ENCODE peak calls at places on chromosomes 7 and 10, in nine cellular contexts. One of them, this sample, is unnamed.

GRCh38 chr7:123170333-123171016 is 29.3 kb downstream of the SLC13A1 start:
- DNase-seq in colonic mucosa: no peak
- DNase-seq in astrocyte of the cerebellum: no peak
- DNase-seq in tibial nerve: no peak
- DNase-seq in left ventricle myocardium inferior: no peak
- DNase-seq in esophagus squamous epithelium: no peak
- DNase-seq in cardiac fibroblast: no peak
- DNase-seq in spleen: no peak
- DNase-seq in adrenal gland: no peak
- DNase-seq in this sample: no peak

GRCh38 chr7:90485734-90486316 is 16.4 kb downstream of the PTTG1IP2 start:
- DNase-seq in colonic mucosa: no peak
- DNase-seq in astrocyte of the cerebellum: no peak
- DNase-seq in tibial nerve: no peak
- DNase-seq in left ventricle myocardium inferior: no peak
- DNase-seq in esophagus squamous epithelium: no peak
- DNase-seq in cardiac fibroblast: no peak
- DNase-seq in spleen: no peak
- DNase-seq in adrenal gland: no peak
- DNase-seq in this sample: no peak

GRCh38 chr7:96189129-96189815 is 132.6 kb downstream of the SLC25A13 start:
- DNase-seq in colonic mucosa: peak
- DNase-seq in astrocyte of the cerebellum: no peak
- DNase-seq in tibial nerve: no peak
- DNase-seq in left ventricle myocardium inferior: no peak
- DNase-seq in esophagus squamous epithelium: no peak
- DNase-seq in cardiac fibroblast: no peak
- DNase-seq in spleen: no peak
- DNase-seq in adrenal gland: no peak
- DNase-seq in this sample: no peak

GRCh38 chr10:51137741-51138529 is 63.6 kb downstream of the PRKG1 start:
- DNase-seq in colonic mucosa: no peak
- DNase-seq in astrocyte of the cerebellum: peak
- DNase-seq in tibial nerve: no peak
- DNase-seq in left ventricle myocardium inferior: no peak
- DNase-seq in esophagus squamous epithelium: no peak
- DNase-seq in cardiac fibroblast: peak
- DNase-seq in spleen: no peak
- DNase-seq in adrenal gland: no peak
- DNase-seq in this sample: no peak

GRCh38 chr10:71072820-71073205 is 139.6 kb upstream of the UNC5B start:
- DNase-seq in colonic mucosa: no peak
- DNase-seq in astrocyte of the cerebellum: no peak
- DNase-seq in tibial nerve: no peak
- DNase-seq in left ventricle myocardium inferior: no peak
- DNase-seq in esophagus squamous epithelium: no peak
- DNase-seq in cardiac fibroblast: no peak
- DNase-seq in spleen: no peak
- DNase-seq in adrenal gland: no peak
- DNase-seq in this sample: peak

GRCh38 chr10:9709849-9710248 is 1307.8 kb upstream of the CELF2 start:
- DNase-seq in colonic mucosa: no peak
- DNase-seq in astrocyte of the cerebellum: no peak
- DNase-seq in tibial nerve: no peak
- DNase-seq in left ventricle myocardium inferior: no peak
- DNase-seq in esophagus squamous epithelium: no peak
- DNase-seq in cardiac fibroblast: no peak
- DNase-seq in spleen: no peak
- DNase-seq in adrenal gland: no peak
- DNase-seq in this sample: no peak

GRCh38 chr7:46485481-46486065 is 564.5 kb upstream of the IGFBP3 start:
- DNase-seq in colonic mucosa: no peak
- DNase-seq in astrocyte of the cerebellum: peak
- DNase-seq in tibial nerve: no peak
- DNase-seq in left ventricle myocardium inferior: no peak
- DNase-seq in esophagus squamous epithelium: no peak
- DNase-seq in cardiac fibroblast: peak
- DNase-seq in spleen: no peak
- DNase-seq in adrenal gland: no peak
- DNase-seq in this sample: no peak

GRCh38 chr7:75869776-75870379 is 9.0 kb upstream of the RHBDD2 start:
- DNase-seq in colonic mucosa: no peak
- DNase-seq in astrocyte of the cerebellum: peak
- DNase-seq in tibial nerve: no peak
- DNase-seq in left ventricle myocardium inferior: no peak
- DNase-seq in esophagus squamous epithelium: no peak
- DNase-seq in cardiac fibroblast: no peak
- DNase-seq in spleen: no peak
- DNase-seq in adrenal gland: no peak
- DNase-seq in this sample: no peak

GRCh38 chr7:44235066-44235465 is 34.3 kb downstream of the YKT6 start:
- DNase-seq in colonic mucosa: no peak
- DNase-seq in astrocyte of the cerebellum: no peak
- DNase-seq in tibial nerve: no peak
- DNase-seq in left ventricle myocardium inferior: no peak
- DNase-seq in esophagus squamous epithelium: no peak
- DNase-seq in cardiac fibroblast: no peak
- DNase-seq in spleen: no peak
- DNase-seq in adrenal gland: no peak
- DNase-seq in this sample: no peak

GRCh38 chr10:61628199-61628874 is 34.4 kb upstream of the CABCOCO1 start:
- DNase-seq in colonic mucosa: no peak
- DNase-seq in astrocyte of the cerebellum: no peak
- DNase-seq in tibial nerve: no peak
- DNase-seq in left ventricle myocardium inferior: no peak
- DNase-seq in esophagus squamous epithelium: no peak
- DNase-seq in cardiac fibroblast: peak
- DNase-seq in spleen: no peak
- DNase-seq in adrenal gland: no peak
- DNase-seq in this sample: no peak

GRCh38 chr7:41449286-41449685 is 253.6 kb downstream of the INHBA start:
- DNase-seq in colonic mucosa: no peak
- DNase-seq in astrocyte of the cerebellum: no peak
- DNase-seq in tibial nerve: no peak
- DNase-seq in left ventricle myocardium inferior: no peak
- DNase-seq in esophagus squamous epithelium: no peak
- DNase-seq in cardiac fibroblast: no peak
- DNase-seq in spleen: no peak
- DNase-seq in adrenal gland: no peak
- DNase-seq in this sample: no peak

GRCh38 chr7:41448104-41448503 is 254.8 kb downstream of the INHBA start:
- DNase-seq in colonic mucosa: no peak
- DNase-seq in astrocyte of the cerebellum: no peak
- DNase-seq in tibial nerve: no peak
- DNase-seq in left ventricle myocardium inferior: no peak
- DNase-seq in esophagus squamous epithelium: no peak
- DNase-seq in cardiac fibroblast: peak
- DNase-seq in spleen: no peak
- DNase-seq in adrenal gland: no peak
- DNase-seq in this sample: no peak

GRCh38 chr7:41445432-41445831 is 257.5 kb downstream of the INHBA start:
- DNase-seq in colonic mucosa: no peak
- DNase-seq in astrocyte of the cerebellum: no peak
- DNase-seq in tibial nerve: no peak
- DNase-seq in left ventricle myocardium inferior: no peak
- DNase-seq in esophagus squamous epithelium: no peak
- DNase-seq in cardiac fibroblast: no peak
- DNase-seq in spleen: no peak
- DNase-seq in adrenal gland: no peak
- DNase-seq in this sample: no peak

GRCh38 chr7:41447106-41448042 is 255.5 kb downstream of the INHBA start:
- DNase-seq in colonic mucosa: no peak
- DNase-seq in astrocyte of the cerebellum: no peak
- DNase-seq in tibial nerve: no peak
- DNase-seq in left ventricle myocardium inferior: no peak
- DNase-seq in esophagus squamous epithelium: no peak
- DNase-seq in cardiac fibroblast: peak
- DNase-seq in spleen: no peak
- DNase-seq in adrenal gland: no peak
- DNase-seq in this sample: no peak

DNA sequence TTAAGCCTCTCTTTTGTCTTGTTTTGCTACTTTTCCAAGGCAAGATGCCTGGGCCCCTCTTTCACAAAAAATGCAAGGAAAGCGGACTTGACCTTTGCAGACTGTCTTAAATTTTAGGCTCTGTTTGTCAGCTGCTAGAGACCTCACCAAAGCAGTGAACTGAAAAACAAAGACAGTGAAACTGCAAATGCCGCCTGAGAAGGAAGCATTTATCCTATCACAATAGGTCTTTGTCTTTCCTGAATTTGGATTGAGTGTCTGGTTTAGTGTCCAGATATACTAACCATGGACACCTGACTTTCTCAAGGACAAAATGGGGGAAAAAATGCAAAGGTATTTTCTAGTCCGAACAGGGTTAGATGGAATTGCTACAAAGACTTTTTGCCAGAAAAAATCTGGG is 256.9 kb downstream of the INHBA start:
- DNase-seq in colonic mucosa: no peak
- DNase-seq in astrocyte of the cerebellum: no peak
- DNase-seq in tibial nerve: no peak
- DNase-seq in left ventricle myocardium inferior: no peak
- DNase-seq in esophagus squamous epithelium: no peak
- DNase-seq in cardiac fibroblast: no peak
- DNase-seq in spleen: no peak
- DNase-seq in adrenal gland: no peak
- DNase-seq in this sample: no peak
- TF ChIP-seq CTCF in colonic mucosa: no peak
- TF ChIP-seq CTCF in astrocyte of the cerebellum: no peak
- TF ChIP-seq CTCF in tibial nerve: no peak
- TF ChIP-seq CTCF in left ventricle myocardium inferior: no peak
- TF ChIP-seq CTCF in esophagus squamous epithelium: no peak
- TF ChIP-seq CTCF in cardiac fibroblast: no peak
- TF ChIP-seq CTCF in spleen: no peak
- TF ChIP-seq CTCF in adrenal gland: no peak
- TF ChIP-seq CTCF in this sample: no peak

GRCh38 chr7:128849156-128849515 is 13.5 kb upstream of the ATP6V1F start:
- DNase-seq in colonic mucosa: no peak
- DNase-seq in astrocyte of the cerebellum: no peak
- DNase-seq in tibial nerve: no peak
- DNase-seq in left ventricle myocardium inferior: no peak
- DNase-seq in esophagus squamous epithelium: no peak
- DNase-seq in cardiac fibroblast: no peak
- DNase-seq in spleen: no peak
- DNase-seq in adrenal gland: no peak
- DNase-seq in this sample: no peak

GRCh38 chr7:128847721-128848211 is 14.9 kb upstream of the ATP6V1F start:
- DNase-seq in colonic mucosa: no peak
- DNase-seq in astrocyte of the cerebellum: no peak
- DNase-seq in tibial nerve: no peak
- DNase-seq in left ventricle myocardium inferior: no peak
- DNase-seq in esophagus squamous epithelium: no peak
- DNase-seq in cardiac fibroblast: no peak
- DNase-seq in spleen: no peak
- DNase-seq in adrenal gland: no peak
- DNase-seq in this sample: no peak

GRCh38 chr7:128848289-128849155 is 14.1 kb upstream of the ATP6V1F start:
- DNase-seq in colonic mucosa: no peak
- DNase-seq in astrocyte of the cerebellum: no peak
- DNase-seq in tibial nerve: no peak
- DNase-seq in left ventricle myocardium inferior: no peak
- DNase-seq in esophagus squamous epithelium: no peak
- DNase-seq in cardiac fibroblast: no peak
- DNase-seq in spleen: no peak
- DNase-seq in adrenal gland: no peak
- DNase-seq in this sample: no peak

GRCh38 chr7:128852537-128853254 is 10.0 kb upstream of the ATP6V1F start:
- DNase-seq in colonic mucosa: no peak
- DNase-seq in astrocyte of the cerebellum: no peak
- DNase-seq in tibial nerve: no peak
- DNase-seq in left ventricle myocardium inferior: no peak
- DNase-seq in esophagus squamous epithelium: no peak
- DNase-seq in cardiac fibroblast: no peak
- DNase-seq in spleen: no peak
- DNase-seq in adrenal gland: no peak
- DNase-seq in this sample: no peak

GRCh38 chr7:128849804-128850490 is 12.7 kb upstream of the ATP6V1F start:
- DNase-seq in colonic mucosa: no peak
- DNase-seq in astrocyte of the cerebellum: no peak
- DNase-seq in tibial nerve: no peak
- DNase-seq in left ventricle myocardium inferior: no peak
- DNase-seq in esophagus squamous epithelium: no peak
- DNase-seq in cardiac fibroblast: no peak
- DNase-seq in spleen: no peak
- DNase-seq in adrenal gland: no peak
- DNase-seq in this sample: no peak
- H3K4me3 ChIP-seq in colonic mucosa: no peak
- H3K4me3 ChIP-seq in astrocyte of the cerebellum: no peak
- H3K4me3 ChIP-seq in tibial nerve: no peak
- H3K4me3 ChIP-seq in left ventricle myocardium inferior: no peak
- H3K4me3 ChIP-seq in esophagus squamous epithelium: no peak
- H3K4me3 ChIP-seq in cardiac fibroblast: no peak
- H3K4me3 ChIP-seq in spleen: no peak
- H3K4me3 ChIP-seq in adrenal gland: no peak
- H3K4me3 ChIP-seq in this sample: no peak

GRCh38 chr7:99949645-99950228 is 20.3 kb upstream of the GJC3 start:
- DNase-seq in colonic mucosa: no peak
- DNase-seq in astrocyte of the cerebellum: no peak
- DNase-seq in tibial nerve: no peak
- DNase-seq in left ventricle myocardium inferior: no peak
- DNase-seq in esophagus squamous epithelium: no peak
- DNase-seq in cardiac fibroblast: peak
- DNase-seq in spleen: no peak
- DNase-seq in adrenal gland: no peak
- DNase-seq in this sample: no peak
- TF ChIP-seq CTCF in colonic mucosa: no peak
- TF ChIP-seq CTCF in astrocyte of the cerebellum: peak
- TF ChIP-seq CTCF in tibial nerve: peak
- TF ChIP-seq CTCF in left ventricle myocardium inferior: peak
- TF ChIP-seq CTCF in esophagus squamous epithelium: peak
- TF ChIP-seq CTCF in cardiac fibroblast: peak
- TF ChIP-seq CTCF in spleen: peak
- TF ChIP-seq CTCF in adrenal gland: peak
- TF ChIP-seq CTCF in this sample: peak

GRCh38 chr7:1538544-1539345 is 8.2 kb downstream of the MAFK start:
- DNase-seq in colonic mucosa: no peak
- DNase-seq in astrocyte of the cerebellum: no peak
- DNase-seq in tibial nerve: no peak
- DNase-seq in left ventricle myocardium inferior: no peak
- DNase-seq in esophagus squamous epithelium: no peak
- DNase-seq in cardiac fibroblast: no peak
- DNase-seq in spleen: no peak
- DNase-seq in adrenal gland: no peak
- DNase-seq in this sample: no peak

GRCh38 chr7:1536768-1537630 is 6.5 kb downstream of the MAFK start:
- DNase-seq in colonic mucosa: peak
- DNase-seq in astrocyte of the cerebellum: peak
- DNase-seq in tibial nerve: peak
- DNase-seq in left ventricle myocardium inferior: peak
- DNase-seq in esophagus squamous epithelium: no peak
- DNase-seq in cardiac fibroblast: peak
- DNase-seq in spleen: peak
- DNase-seq in adrenal gland: peak
- DNase-seq in this sample: peak

GRCh38 chr7:1539346-1540321 is 9.1 kb downstream of the MAFK start:
- DNase-seq in colonic mucosa: no peak
- DNase-seq in astrocyte of the cerebellum: no peak
- DNase-seq in tibial nerve: no peak
- DNase-seq in left ventricle myocardium inferior: no peak
- DNase-seq in esophagus squamous epithelium: no peak
- DNase-seq in cardiac fibroblast: no peak
- DNase-seq in spleen: no peak
- DNase-seq in adrenal gland: no peak
- DNase-seq in this sample: no peak

GRCh38 chr7:1536105-1536767 is 5.7 kb downstream of the MAFK start:
- DNase-seq in colonic mucosa: no peak
- DNase-seq in astrocyte of the cerebellum: no peak
- DNase-seq in tibial nerve: no peak
- DNase-seq in left ventricle myocardium inferior: no peak
- DNase-seq in esophagus squamous epithelium: no peak
- DNase-seq in cardiac fibroblast: no peak
- DNase-seq in spleen: peak
- DNase-seq in adrenal gland: no peak
- DNase-seq in this sample: no peak

GRCh38 chr7:1537631-1538412 is 7.3 kb downstream of the MAFK start:
- DNase-seq in colonic mucosa: peak
- DNase-seq in astrocyte of the cerebellum: peak
- DNase-seq in tibial nerve: peak
- DNase-seq in left ventricle myocardium inferior: peak
- DNase-seq in esophagus squamous epithelium: no peak
- DNase-seq in cardiac fibroblast: peak
- DNase-seq in spleen: peak
- DNase-seq in adrenal gland: peak
- DNase-seq in this sample: peak
- H3K4me3 ChIP-seq in colonic mucosa: peak
- H3K4me3 ChIP-seq in astrocyte of the cerebellum: peak
- H3K4me3 ChIP-seq in tibial nerve: peak
- H3K4me3 ChIP-seq in left ventricle myocardium inferior: peak
- H3K4me3 ChIP-seq in esophagus squamous epithelium: peak
- H3K4me3 ChIP-seq in cardiac fibroblast: peak
- H3K4me3 ChIP-seq in spleen: peak
- H3K4me3 ChIP-seq in adrenal gland: peak
- H3K4me3 ChIP-seq in this sample: peak

This sample was measured in upper lobe of right lung.